ENCODE peak calls at places on chromosomes 2 and 18, in seven cellular contexts. I is AG20443; C is stimulated activated CD4-positive, alpha-beta T cell treated with anti-CD3 and anti-CD28 coated beads, Interleukin-2, amount 100 ng/mL, for 48 hours; Y is H4; O is central memory CD4-positive, alpha-beta T cell; A is stimulated activated naive CD8-positive, alpha-beta T cell treated with anti-CD3 and anti-CD28 coated beads, Interleukin-15, Interleukin-2, amounts not matched to agents 100 U/mL and 50 U/mL, for 24 hours; X is hypothalamus. U is an unnamed sample.
A peak's percentile ranks its signal among the peaks of the same experiment; 100 is the strongest.

GRCh38 chr2:47078541-47079482 is 76.3 kb downstream of the STPG4 start:
- DNase-seq in I (no peak), C (no peak), Y (no peak), O (no peak), A (no peak), X (no peak), U (no peak)

GRCh38 chr18:68387246-68387645 is 327.7 kb downstream of the TMX3 start:
- DNase-seq in I (peak; percentile 14), C (no peak), Y (no peak), O (no peak), A (no peak), X (no peak), U (no peak)

GRCh38 chr2:97966545-97967215 is 29.1 kb downstream of the TMEM131 start:
- DNase-seq in I (no peak), C (no peak), Y (no peak), O (no peak), A (no peak), X (no peak), U (no peak)

GRCh38 chr18:73151086-73151485 is 283.3 kb upstream of the NETO1 start:
- DNase-seq in I (no peak), C (no peak), Y (peak; percentile 93), O (no peak), A (no peak), X (no peak), U (no peak)

GRCh38 chr18:79738565-79739439 is 58.9 kb upstream of the KCNG2 start:
- DNase-seq in I (no peak), C (no peak), Y (no peak), O (no peak), A (no peak), X (no peak), U (no peak)

GRCh38 chr2:84908948-84909713 is 3.7 kb downstream of the TMSB10 start:
- DNase-seq in I (no peak), C (peak; percentile 13), Y (no peak), O (peak; percentile 82), A (no peak), X (no peak), U (no peak)

GRCh38 chr2:110807520-110807919 is 75.1 kb downstream of the ACOXL start:
- DNase-seq in I (peak; percentile 80), C (no peak), Y (no peak), O (no peak), A (no peak), X (no peak), U (no peak)

GRCh38 chr18:23710068-23710527 is 20.8 kb downstream of the LAMA3 start:
- DNase-seq in I (no peak), C (no peak), Y (peak; percentile 88), O (no peak), A (no peak), X (no peak), U (peak; percentile 32)

GRCh38 chr2:7732497-7732896 is 815.3 kb downstream of the RNF144A start:
- DNase-seq in I (no peak), C (no peak), Y (no peak), O (no peak), A (no peak), X (no peak), U (no peak)

GRCh38 chr2:139529045-139529444 is 748.9 kb upstream of the NXPH2 start:
- DNase-seq in I (no peak), C (no peak), Y (peak; percentile 9), O (no peak), A (no peak), X (no peak), U (no peak)

GRCh38 chr2:70087703-70088507 is 628 bp downstream of the PCBP1 start:
- DNase-seq in I (peak; percentile 59), C (peak; percentile 43), Y (no peak), O (no peak), A (peak; percentile 63), X (peak; percentile 64), U (peak; percentile 60)

GRCh38 chr2:71932027-71932779 is 215.5 kb downstream of the CYP26B1 start:
- DNase-seq in I (no peak), C (no peak), Y (no peak), O (no peak), A (no peak), X (no peak), U (no peak)

GRCh38 chr2:145958611-145959010 is 1438.7 kb upstream of the ZEB2 start:
- DNase-seq in I (peak; percentile 11), C (no peak), Y (no peak), O (no peak), A (no peak), X (no peak), U (no peak)

GRCh38 chr2:70984228-70984575 is 5.8 kb downstream of the ANKRD53 start:
- DNase-seq in I (no peak), C (no peak), Y (no peak), O (no peak), A (no peak), X (no peak), U (no peak)

GRCh38 chr2:220676695-220677094 is 895.4 kb downstream of the EPHA4 start:
- DNase-seq in I (no peak), C (no peak), Y (no peak), O (no peak), A (no peak), X (no peak), U (no peak)

GRCh38 chr2:60262178-60262577 is 291.3 kb downstream of the BCL11A start:
- DNase-seq in I (no peak), C (no peak), Y (no peak), O (no peak), A (no peak), X (no peak), U (no peak)

GRCh38 chr2:227817940-227818568 is 4.4 kb downstream of the CCL20 start:
- DNase-seq in I (peak; percentile 91), C (peak; percentile 74), Y (peak; percentile 99), O (peak; percentile 66), A (peak; percentile 84), X (no peak), U (peak; percentile 36)

GRCh38 chr2:46775722-46776121 is 139.9 kb downstream of the MCFD2 start:
- DNase-seq in I (no peak), C (no peak), Y (no peak), O (no peak), A (no peak), X (no peak), U (no peak)

GRCh38 chr2:129499747-129500146 is 479.7 kb upstream of the RAB6C start:
- DNase-seq in I (no peak), C (no peak), Y (no peak), O (no peak), A (no peak), X (no peak), U (no peak)

GRCh38 chr18:34590503-34590902 is 119.6 kb upstream of the DTNA start:
- DNase-seq in I (no peak), C (no peak), Y (no peak), O (no peak), A (no peak), X (no peak), U (no peak)